ENCODE peak calls at places on chromosomes 7 and 10, in four cellular contexts. Y, F, X and U are unnamed samples. For H3K9me3, the result is how much of the 10 kb centered on the place peaks cover.

GRCh38 chr7:4800926-4801838 is 25.8 kb downstream of the AP5Z1 start:
- DNase-seq in X (no peak), Y (no peak), F (no peak), U (peak)

GRCh38 chr7:33201821-33202220 is 72.5 kb downstream of the BBS9 start:
- DNase-seq in X (no peak), F (no peak), Y (no peak), U (no peak)

GRCh38 chr7:1704326-1705241 is 34.5 kb downstream of the ELFN1 start:
- DNase-seq in Y (peak), X (no peak), F (no peak), U (peak)

GRCh38 chr10:132461683-132462231 is 64.8 kb downstream of the PWWP2B start:
- DNase-seq in Y (peak), X (no peak), F (no peak), U (no peak)

GRCh38 chr10:112643600-112643999 is 196.6 kb downstream of the VTI1A start:
- DNase-seq in X (no peak), F (no peak), Y (no peak), U (no peak)

GRCh38 chr7:29604702-29605101 is 41.1 kb downstream of the PRR15 start:
- DNase-seq in F (no peak), X (no peak), Y (no peak), U (no peak)

GRCh38 chr7:11492307-11492706 is 339.7 kb downstream of the THSD7A start:
- DNase-seq in F (no peak), X (no peak), Y (no peak), U (no peak)

GRCh38 chr7:135519233-135519688 is 9.4 kb upstream of the CNOT4 start:
- DNase-seq in Y (no peak), X (no peak), F (peak), U (no peak)

GRCh38 chr7:137953692-137954470 is 48.0 kb downstream of the CREB3L2 start:
- DNase-seq in F (no peak), Y (no peak), X (no peak), U (no peak)

GRCh38 chr10:71548494-71548846 is 151.8 kb downstream of the CDH23 start:
- DNase-seq in Y (no peak), X (no peak), F (no peak), U (no peak)

GRCh38 chr7:13034693-13035092 is 347.3 kb downstream of the ARL4A start:
- DNase-seq in Y (no peak), X (no peak), F (no peak), U (no peak)

GRCh38 chr7:28299556-28299955 is 112.8 kb upstream of the CREB5 start:
- DNase-seq in F (no peak), Y (no peak), X (no peak), U (no peak)

GRCh38 chr10:60810437-60811182 is 32.3 kb downstream of the CDK1 start:
- DNase-seq in X (no peak), Y (no peak), F (no peak), U (no peak)

GRCh38 chr10:71087622-71088021 is 124.7 kb upstream of the UNC5B start:
- DNase-seq in Y (peak), F (peak), X (no peak), U (no peak)

GRCh38 chr7:140041626-140042385 is 20.9 kb downstream of the PARP12 start:
- DNase-seq in Y (no peak), X (no peak), F (no peak), U (no peak)

GRCh38 chr7:47937711-47938573 is 10.3 kb downstream of the PKD1L1 start:
- DNase-seq in X (no peak), Y (no peak), F (no peak), U (no peak)

GRCh38 chr10:132111121-132111731 is 45.5 kb downstream of the JAKMIP3 start:
- DNase-seq in F (no peak), X (no peak), Y (peak), U (no peak)

GRCh38 chr7:17153571-17153970 is 144.9 kb upstream of the AHR start:
- DNase-seq in X (no peak), Y (no peak), F (no peak), U (no peak)

GRCh38 chr10:14665304-14665703 is 109.4 kb downstream of the FAM107B start:
- DNase-seq in X (no peak), F (no peak), Y (no peak), U (no peak)

GRCh38 chr10:77144664-77145063 is 492.9 kb downstream of the KCNMA1 start:
- DNase-seq in Y (no peak), X (no peak), F (no peak), U (no peak)

GRCh38 chr7:93327006-93327633 is 95.0 kb downstream of the VPS50 start:
- DNase-seq in Y (no peak), F (no peak), X (no peak), U (no peak)

GRCh38 chr10:59880976-59881510 is 25.3 kb downstream of the CCDC6 start:
- DNase-seq in Y (no peak), X (no peak), F (no peak), U (no peak)

GRCh38 chr7:30977896-30978564 is 14.3 kb downstream of the GHRHR start:
- DNase-seq in F (no peak), X (no peak), Y (no peak), U (no peak)

GRCh38 chr10:31315453-31315852 is 3.6 kb upstream of the ZEB1 start:
- DNase-seq in X (no peak), Y (no peak), F (no peak), U (no peak)

GRCh38 chr10:128470302-128470962 is 344.2 kb upstream of the MKI67 start:
- DNase-seq in F (no peak), Y (no peak), X (no peak), U (no peak)

GRCh38 chr10:97499561-97500296 is 1.0 kb downstream of the UBTD1 start:
- DNase-seq in Y (peak), F (peak), X (no peak), U (no peak)

DNA sequence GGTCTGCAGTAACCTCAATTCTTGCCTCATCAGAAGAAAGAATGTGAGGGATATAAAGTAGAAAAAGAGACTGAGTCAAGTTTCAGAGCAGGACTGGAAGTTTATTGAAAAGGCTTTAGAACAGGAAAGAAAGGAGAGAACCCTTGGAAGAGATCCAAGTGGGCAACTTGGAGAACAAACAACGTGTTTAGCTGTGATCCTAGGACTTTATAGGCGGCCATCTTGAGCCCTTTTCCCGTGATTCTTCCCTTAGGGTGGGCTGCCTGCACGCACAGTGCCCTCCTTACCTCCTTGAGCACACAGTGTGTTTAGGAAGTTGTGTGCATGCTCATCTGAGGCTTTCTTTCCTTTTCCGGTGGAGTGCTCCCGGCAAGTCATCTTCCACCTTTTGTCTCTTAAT is 59.7 kb downstream of the ENTPD1 start:
- DNase-seq in F (no peak), X (no peak), Y (no peak), U (no peak)
- H3K9me3 ChIP-seq in F (under half), X (under half), Y (under half), U (under half)

GRCh38 chr10:19932806-19933371 is 116.7 kb downstream of the PLXDC2 start:
- DNase-seq in Y (no peak), F (no peak), X (no peak), U (no peak)

GRCh38 chr10:19933772-19934171 is 117.5 kb downstream of the PLXDC2 start:
- DNase-seq in F (no peak), X (no peak), Y (no peak), U (no peak)

GRCh38 chr10:19937989-19938388 is 121.8 kb downstream of the PLXDC2 start:
- DNase-seq in X (no peak), Y (no peak), F (no peak), U (no peak)

GRCh38 chr10:19931886-19932285 is 115.7 kb downstream of the PLXDC2 start:
- DNase-seq in X (no peak), Y (no peak), F (no peak), U (no peak)

DNA sequence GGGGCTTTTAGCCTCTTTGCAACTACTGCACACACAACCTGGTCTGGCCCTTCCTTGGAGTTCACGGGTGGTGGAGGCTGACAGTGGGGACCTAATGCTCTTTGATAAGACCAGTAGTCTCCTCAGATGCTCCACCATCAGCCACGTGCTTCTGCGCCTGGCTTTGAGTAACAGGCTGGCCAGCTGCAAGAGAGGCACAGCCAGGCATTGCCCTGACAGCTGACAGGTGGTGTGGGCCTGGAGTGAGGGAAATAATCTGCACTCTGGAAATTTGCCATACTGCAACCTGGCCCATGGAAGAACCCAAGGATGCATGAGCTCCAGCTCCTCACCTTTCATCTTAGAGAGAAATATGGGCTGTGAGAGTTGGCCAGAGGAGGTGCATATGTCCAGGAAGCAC is 118.9 kb downstream of the PLXDC2 start:
- DNase-seq in Y (no peak), X (no peak), F (no peak), U (no peak)
- H3K9me3 ChIP-seq in Y (under half), X (under half), F (under half), U (under half)

DNA sequence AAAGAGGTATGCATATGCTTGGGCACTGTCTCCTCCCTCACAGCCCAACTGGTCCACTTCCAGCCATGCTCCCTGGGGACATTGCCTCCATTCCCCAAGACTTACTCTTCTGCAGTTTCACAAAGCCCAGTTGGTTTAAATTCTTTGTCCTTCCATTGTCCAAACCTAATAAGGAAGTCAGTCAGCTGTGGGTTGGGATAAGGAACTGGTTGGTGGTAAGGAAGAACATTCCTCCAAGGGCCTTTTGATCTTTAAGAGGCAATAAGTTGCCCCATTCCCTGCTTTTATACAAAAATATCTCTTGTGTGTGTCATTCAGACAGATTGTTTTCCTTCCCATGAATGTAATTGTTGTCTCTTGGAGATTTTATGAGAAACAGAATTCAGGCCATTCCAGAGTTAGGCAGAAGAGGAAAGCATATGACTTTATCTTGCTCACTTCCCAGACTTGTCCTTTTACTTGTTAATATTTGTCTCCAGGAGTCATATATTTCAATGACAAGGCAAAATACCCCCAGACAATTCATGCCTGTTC is 673.7 kb downstream of the SUGCT start:
- DNase-seq in X (no peak), Y (no peak), F (no peak), U (no peak)
- H3K9me3 ChIP-seq in X (under half), Y (under half), F (under half), U (under half)

DNA sequence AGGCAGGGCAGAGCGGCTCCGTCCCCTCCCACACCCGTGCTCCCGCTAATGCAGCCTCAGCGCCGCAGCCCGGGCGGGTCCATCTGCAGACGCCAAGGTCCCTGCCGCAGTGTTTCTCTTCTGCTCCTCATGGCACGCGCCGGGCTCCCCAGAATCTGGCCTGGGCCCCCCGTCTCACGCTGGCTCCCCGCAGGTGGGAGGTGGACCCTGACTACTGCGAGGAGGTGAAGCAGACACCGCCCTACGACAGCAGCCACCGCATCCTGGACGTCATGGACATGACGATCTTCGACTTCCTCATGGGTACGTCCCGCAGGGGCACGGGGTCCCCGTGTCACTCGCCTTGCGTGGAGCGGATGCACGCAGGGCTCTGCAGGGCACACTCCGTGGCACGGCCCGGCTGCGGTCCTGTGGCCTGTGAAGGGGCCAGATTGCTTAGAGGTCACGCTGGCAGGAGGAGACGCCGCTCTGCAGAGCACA is 33.5 kb upstream of the FOXL3 start:
- DNase-seq in F (no peak), X (no peak), Y (peak), U (peak)
- H3K9me3 ChIP-seq in F (under half), X (under half), Y (under half), U (under half)

GRCh38 chr7:127393370-127394058 is 1.0 kb upstream of the ZNF800 start:
- DNase-seq in X (no peak), Y (peak), F (no peak), U (no peak)
- H3K9me3 ChIP-seq in X (under half), Y (under half), F (under half), U (under half)

DNA sequence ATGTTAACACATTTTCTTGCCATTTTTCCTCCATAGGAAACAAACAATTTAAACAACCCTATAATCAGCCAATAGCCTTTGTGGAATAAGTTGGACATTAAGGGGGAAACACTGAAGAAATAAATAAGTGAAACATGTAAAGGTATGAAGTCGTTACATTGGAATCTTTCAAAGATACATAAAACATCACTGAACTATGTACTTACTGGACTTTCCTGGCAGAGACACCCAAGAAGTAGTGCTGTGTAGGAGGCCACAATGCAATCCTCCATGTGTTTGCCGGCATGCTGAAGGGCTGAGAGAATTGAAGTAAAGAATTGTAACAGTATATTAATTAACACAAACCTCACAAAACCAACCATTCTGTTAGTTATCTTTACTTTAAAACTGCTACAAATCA is 76.5 kb upstream of the GRID1 start:
- DNase-seq in Y (no peak), F (no peak), X (no peak), U (no peak)
- H3K9me3 ChIP-seq in Y (under half), F (under half), X (under half), U (under half)

GRCh38 chr7:99535667-99536066 is 16.2 kb downstream of the FAM200A start:
- DNase-seq in X (no peak), F (no peak), Y (no peak), U (no peak)

GRCh38 chr7:99525713-99526440 is 21.4 kb downstream of the ZKSCAN5 start:
- DNase-seq in X (no peak), Y (no peak), F (no peak), U (no peak)

GRCh38 chr7:99531354-99531765 is 20.6 kb downstream of the FAM200A start:
- DNase-seq in X (no peak), Y (peak), F (no peak), U (no peak)
- H3K9me3 ChIP-seq in X (under half), Y (under half), F (under half), U (under half)

GRCh38 chr7:157759246-157759805 is 422.5 kb downstream of the DNAJB6 start:
- DNase-seq in Y (no peak), F (no peak), X (no peak), U (no peak)

GRCh38 chr7:157762824-157763223 is 426.0 kb downstream of the DNAJB6 start:
- DNase-seq in Y (no peak), F (no peak), X (no peak), U (no peak)

GRCh38 chr7:157758468-157759245 is 421.9 kb downstream of the DNAJB6 start:
- DNase-seq in Y (no peak), F (no peak), X (no peak), U (no peak)

GRCh38 chr7:157757776-157758467 is 421.1 kb downstream of the DNAJB6 start:
- DNase-seq in Y (no peak), F (no peak), X (no peak), U (peak)

GRCh38 chr7:157760004-157760730 is 423.4 kb downstream of the DNAJB6 start:
- DNase-seq in X (no peak), F (no peak), Y (no peak), U (no peak)
- H3K9me3 ChIP-seq in X (under half), F (under half), Y (under half), U (under half)

DNA sequence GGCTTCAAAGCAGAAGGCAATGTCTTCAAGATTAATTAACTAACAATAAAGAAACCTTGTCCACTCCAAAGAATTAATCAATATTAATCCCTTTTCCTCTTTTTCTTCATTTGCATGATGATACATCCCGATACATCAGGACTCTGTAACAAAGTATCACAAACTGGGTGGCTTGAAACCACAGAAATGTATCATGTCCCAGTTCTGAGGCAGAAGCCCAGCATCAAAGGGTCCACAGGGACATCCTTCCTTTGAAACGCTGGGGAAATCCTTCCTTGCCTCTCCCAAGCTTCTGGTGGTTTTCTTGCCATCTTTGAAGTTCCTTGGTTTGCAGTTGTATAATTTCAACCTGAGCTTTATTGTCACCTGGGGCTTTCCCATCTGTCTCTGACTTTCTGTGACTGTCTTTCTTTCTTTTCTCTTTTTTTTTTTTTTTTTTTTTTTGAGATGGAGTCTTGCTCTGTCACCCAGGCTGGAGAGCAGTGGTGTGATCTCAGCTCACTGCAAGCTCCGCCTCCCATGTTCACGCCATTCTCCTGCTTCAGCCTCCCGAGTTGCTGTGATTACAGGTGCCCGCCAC is 210.2 kb upstream of the ADARB2 start:
- DNase-seq in F (no peak), Y (no peak), X (no peak), U (no peak)
- H3K9me3 ChIP-seq in F (under half), Y (under half), X (under half), U (under half)